ENCODE peak calls at places on chromosomes 7 and 10, in four cellular contexts. One of them, this sample, is unnamed.

GRCh38 chr7:38502289-38502688 is 128.9 kb downstream of the AMPH start:
- DNase-seq in cardiac muscle cell: no peak
- DNase-seq in adrenal gland: no peak
- DNase-seq in upper lobe of right lung: no peak
- DNase-seq in this sample: no peak

GRCh38 chr7:129644634-129645230 is 33.2 kb downstream of the NRF1 start:
- DNase-seq in cardiac muscle cell: peak; percentile 51
- DNase-seq in adrenal gland: no peak
- DNase-seq in upper lobe of right lung: no peak
- DNase-seq in this sample: no peak

GRCh38 chr10:68330852-68331454 is 911 bp upstream of the HNRNPH3 start:
- DNase-seq in cardiac muscle cell: no peak
- DNase-seq in adrenal gland: peak; percentile 68
- DNase-seq in upper lobe of right lung: no peak
- DNase-seq in this sample: peak; percentile 17

GRCh38 chr7:94698275-94698674 is 42.3 kb upstream of the SGCE start:
- DNase-seq in cardiac muscle cell: no peak
- DNase-seq in adrenal gland: peak; percentile 8
- DNase-seq in upper lobe of right lung: no peak
- DNase-seq in this sample: no peak

GRCh38 chr10:48608279-48608681 is 3.4 kb upstream of the ARHGAP22 start:
- DNase-seq in cardiac muscle cell: peak; percentile 50
- DNase-seq in adrenal gland: peak; percentile 47
- DNase-seq in upper lobe of right lung: no peak
- DNase-seq in this sample: peak; percentile 42

GRCh38 chr10:77296534-77297369 is 340.9 kb downstream of the KCNMA1 start:
- DNase-seq in cardiac muscle cell: no peak
- DNase-seq in adrenal gland: no peak
- DNase-seq in upper lobe of right lung: no peak
- DNase-seq in this sample: no peak

GRCh38 chr7:71457881-71458590 is 326.1 kb downstream of the GALNT17 start:
- DNase-seq in cardiac muscle cell: no peak
- DNase-seq in adrenal gland: no peak
- DNase-seq in upper lobe of right lung: no peak
- DNase-seq in this sample: no peak

GRCh38 chr10:104380336-104380735 is 26.7 kb downstream of the CFAP58 start:
- DNase-seq in cardiac muscle cell: no peak
- DNase-seq in adrenal gland: no peak
- DNase-seq in upper lobe of right lung: no peak
- DNase-seq in this sample: no peak

GRCh38 chr7:79176859-79177477 is 276.5 kb downstream of the MAGI2 start:
- DNase-seq in cardiac muscle cell: peak; percentile 55
- DNase-seq in adrenal gland: peak; percentile 29
- DNase-seq in upper lobe of right lung: no peak
- DNase-seq in this sample: no peak

GRCh38 chr10:22475527-22475856 is 130.2 kb downstream of the SPAG6 start:
- DNase-seq in cardiac muscle cell: no peak
- DNase-seq in adrenal gland: no peak
- DNase-seq in upper lobe of right lung: no peak
- DNase-seq in this sample: no peak

GRCh38 chr7:38903057-38903456 is 5.9 kb downstream of the VPS41 start:
- DNase-seq in cardiac muscle cell: no peak
- DNase-seq in adrenal gland: no peak
- DNase-seq in upper lobe of right lung: no peak
- DNase-seq in this sample: no peak

GRCh38 chr7:106041140-106041717 is 70.9 kb downstream of the SYPL1 start:
- DNase-seq in cardiac muscle cell: peak; percentile 65
- DNase-seq in adrenal gland: peak; percentile 47
- DNase-seq in upper lobe of right lung: no peak
- DNase-seq in this sample: peak; percentile 43

GRCh38 chr7:5296627-5297226 is 14.0 kb downstream of the SLC29A4 start:
- DNase-seq in cardiac muscle cell: peak; percentile 67
- DNase-seq in adrenal gland: no peak
- DNase-seq in upper lobe of right lung: no peak
- DNase-seq in this sample: no peak

GRCh38 chr10:44851413-44851812 is 59.7 kb upstream of the TMEM72 start:
- DNase-seq in cardiac muscle cell: no peak
- DNase-seq in adrenal gland: no peak
- DNase-seq in upper lobe of right lung: no peak
- DNase-seq in this sample: no peak

GRCh38 chr10:3008518-3009195 is 58.7 kb upstream of the PFKP start:
- DNase-seq in cardiac muscle cell: no peak
- DNase-seq in adrenal gland: no peak
- DNase-seq in upper lobe of right lung: no peak
- DNase-seq in this sample: no peak

GRCh38 chr7:13240349-13240748 is 552.9 kb downstream of the ARL4A start:
- DNase-seq in cardiac muscle cell: no peak
- DNase-seq in adrenal gland: no peak
- DNase-seq in upper lobe of right lung: no peak
- DNase-seq in this sample: peak; percentile 51

GRCh38 chr7:84069036-84069435 is 125.6 kb downstream of the SEMA3A start:
- DNase-seq in cardiac muscle cell: no peak
- DNase-seq in adrenal gland: no peak
- DNase-seq in upper lobe of right lung: no peak
- DNase-seq in this sample: no peak

GRCh38 chr7:26857534-26858228 is 6.7 kb downstream of the SKAP2 start:
- DNase-seq in cardiac muscle cell: peak; percentile 16
- DNase-seq in adrenal gland: peak; percentile 65
- DNase-seq in upper lobe of right lung: no peak
- DNase-seq in this sample: peak; percentile 50

GRCh38 chr7:21142081-21142480 is 285.8 kb upstream of the SP4 start:
- DNase-seq in cardiac muscle cell: no peak
- DNase-seq in adrenal gland: no peak
- DNase-seq in upper lobe of right lung: no peak
- DNase-seq in this sample: no peak

GRCh38 chr7:43152696-43153095 is 40.2 kb downstream of the HECW1 start:
- DNase-seq in cardiac muscle cell: no peak
- DNase-seq in adrenal gland: no peak
- DNase-seq in upper lobe of right lung: no peak
- DNase-seq in this sample: no peak

GRCh38 chr7:19026888-19027287 is 90.5 kb downstream of the TWIST1 start:
- DNase-seq in cardiac muscle cell: no peak
- DNase-seq in adrenal gland: no peak
- DNase-seq in upper lobe of right lung: no peak
- DNase-seq in this sample: no peak

GRCh38 chr7:111841596-111842209 is 279.4 kb upstream of the IMMP2L start:
- DNase-seq in cardiac muscle cell: no peak
- DNase-seq in adrenal gland: no peak
- DNase-seq in upper lobe of right lung: no peak
- DNase-seq in this sample: no peak

GRCh38 chr10:77392236-77392721 is 245.3 kb downstream of the KCNMA1 start:
- DNase-seq in cardiac muscle cell: no peak
- DNase-seq in adrenal gland: no peak
- DNase-seq in upper lobe of right lung: no peak
- DNase-seq in this sample: peak; percentile 62

GRCh38 chr10:60048146-60048545 is 141.8 kb upstream of the CCDC6 start:
- DNase-seq in cardiac muscle cell: peak; percentile 66
- DNase-seq in adrenal gland: peak; percentile 31
- DNase-seq in upper lobe of right lung: no peak
- DNase-seq in this sample: peak; percentile 1

GRCh38 chr7:155371884-155372781 is 74.5 kb downstream of the INSIG1 start:
- DNase-seq in cardiac muscle cell: no peak
- DNase-seq in adrenal gland: no peak
- DNase-seq in upper lobe of right lung: peak; percentile 70
- DNase-seq in this sample: no peak

GRCh38 chr7:41873781-41874180 is 170.9 kb upstream of the INHBA start:
- DNase-seq in cardiac muscle cell: no peak
- DNase-seq in adrenal gland: no peak
- DNase-seq in upper lobe of right lung: no peak
- DNase-seq in this sample: no peak

GRCh38 chr7:158458716-158459282 is 128.8 kb downstream of the PTPRN2 start:
- DNase-seq in cardiac muscle cell: no peak
- DNase-seq in adrenal gland: no peak
- DNase-seq in upper lobe of right lung: no peak
- DNase-seq in this sample: no peak

GRCh38 chr7:36711256-36711655 is 13.0 kb downstream of the AOAH start:
- DNase-seq in cardiac muscle cell: no peak
- DNase-seq in adrenal gland: no peak
- DNase-seq in upper lobe of right lung: no peak
- DNase-seq in this sample: no peak

GRCh38 chr10:115975031-115975430 is 298.0 kb downstream of the GFRA1 start:
- DNase-seq in cardiac muscle cell: no peak
- DNase-seq in adrenal gland: no peak
- DNase-seq in upper lobe of right lung: no peak
- DNase-seq in this sample: no peak

GRCh38 chr7:94492601-94493000 is 17.0 kb upstream of the CASD1 start:
- DNase-seq in cardiac muscle cell: no peak
- DNase-seq in adrenal gland: no peak
- DNase-seq in upper lobe of right lung: no peak
- DNase-seq in this sample: no peak

GRCh38 chr7:91915401-91916067 is 25.1 kb upstream of the AKAP9 start:
- DNase-seq in cardiac muscle cell: no peak
- DNase-seq in adrenal gland: no peak
- DNase-seq in upper lobe of right lung: no peak
- DNase-seq in this sample: no peak

GRCh38 chr10:61757525-61758397 is 95.0 kb downstream of the CABCOCO1 start:
- DNase-seq in cardiac muscle cell: no peak
- DNase-seq in adrenal gland: no peak
- DNase-seq in upper lobe of right lung: no peak
- DNase-seq in this sample: peak; percentile 32

GRCh38 chr7:85054306-85054705 is 132.6 kb downstream of the SEMA3D start:
- DNase-seq in cardiac muscle cell: no peak
- DNase-seq in adrenal gland: no peak
- DNase-seq in upper lobe of right lung: no peak
- DNase-seq in this sample: no peak

GRCh38 chr7:114740095-114740494 is 181.8 kb upstream of the MDFIC start:
- DNase-seq in cardiac muscle cell: peak; percentile 12
- DNase-seq in adrenal gland: no peak
- DNase-seq in upper lobe of right lung: no peak
- DNase-seq in this sample: no peak

GRCh38 chr10:127937069-127937468 is 30.2 kb downstream of the PTPRE start:
- DNase-seq in cardiac muscle cell: no peak
- DNase-seq in adrenal gland: no peak
- DNase-seq in upper lobe of right lung: no peak
- DNase-seq in this sample: no peak

GRCh38 chr7:158710651-158711102 is 6.1 kb upstream of the NCAPG2 start:
- DNase-seq in cardiac muscle cell: no peak
- DNase-seq in adrenal gland: no peak
- DNase-seq in upper lobe of right lung: no peak
- DNase-seq in this sample: peak; percentile 14

GRCh38 chr7:46145412-46145811 is 224.3 kb upstream of the IGFBP3 start:
- DNase-seq in cardiac muscle cell: peak; percentile 67
- DNase-seq in adrenal gland: peak; percentile 25
- DNase-seq in upper lobe of right lung: no peak
- DNase-seq in this sample: peak; percentile 95

GRCh38 chr7:1765336-1765735 is 95.3 kb downstream of the ELFN1 start:
- DNase-seq in cardiac muscle cell: no peak
- DNase-seq in adrenal gland: no peak
- DNase-seq in upper lobe of right lung: peak; percentile 23
- DNase-seq in this sample: no peak

GRCh38 chr7:1768835-1769234 is 98.8 kb downstream of the ELFN1 start:
- DNase-seq in cardiac muscle cell: no peak
- DNase-seq in adrenal gland: no peak
- DNase-seq in upper lobe of right lung: no peak
- DNase-seq in this sample: no peak

GRCh38 chr7:1769286-1770200 is 99.5 kb downstream of the ELFN1 start:
- DNase-seq in cardiac muscle cell: no peak
- DNase-seq in adrenal gland: no peak
- DNase-seq in upper lobe of right lung: no peak
- DNase-seq in this sample: no peak

GRCh38 chr7:1770331-1770730 is 100.3 kb downstream of the ELFN1 start:
- DNase-seq in cardiac muscle cell: no peak
- DNase-seq in adrenal gland: no peak
- DNase-seq in upper lobe of right lung: no peak
- DNase-seq in this sample: no peak

GRCh38 chr7:1767524-1767923 is 97.4 kb downstream of the ELFN1 start:
- DNase-seq in cardiac muscle cell: peak; percentile 42
- DNase-seq in adrenal gland: no peak
- DNase-seq in upper lobe of right lung: no peak
- DNase-seq in this sample: no peak
- H3K4me3 ChIP-seq in cardiac muscle cell: no peak overlapping the region
- H3K4me3 ChIP-seq in adrenal gland: no peak overlapping the region
- H3K4me3 ChIP-seq in upper lobe of right lung: no peak overlapping the region
- H3K4me3 ChIP-seq in this sample: no peak overlapping the region

GRCh38 chr7:142822714-142823113 is 32.2 kb upstream of the EPHB6 start:
- DNase-seq in cardiac muscle cell: no peak
- DNase-seq in adrenal gland: no peak
- DNase-seq in upper lobe of right lung: no peak
- DNase-seq in this sample: no peak
- H3K27me3 ChIP-seq in cardiac muscle cell: no peaks in the 10 kb centered on the region
- H3K27me3 ChIP-seq in adrenal gland: no peaks in the 10 kb centered on the region
- H3K27me3 ChIP-seq in upper lobe of right lung: peaks cover 5% of the 10 kb centered on the region
- H3K27me3 ChIP-seq in this sample: peaks cover 5% of the 10 kb centered on the region

DNA sequence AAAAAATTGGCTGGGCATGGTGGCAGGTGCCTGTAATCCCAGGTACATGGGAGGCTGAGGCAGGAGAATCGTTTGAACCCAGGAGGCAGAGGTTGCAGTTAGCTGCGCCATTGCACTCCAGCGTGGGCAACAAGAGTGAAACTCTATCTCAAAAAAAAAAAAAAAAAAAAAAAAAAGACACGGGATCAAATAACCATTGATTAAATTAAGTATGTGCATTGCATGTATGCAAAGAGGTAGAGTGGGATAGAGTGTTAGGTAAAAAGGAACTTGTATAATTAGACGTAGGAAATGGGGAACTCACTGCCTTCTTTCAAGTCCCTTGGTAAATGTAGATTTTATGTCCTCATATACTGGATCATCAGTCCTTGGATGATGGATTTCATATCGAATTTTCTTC is 13.1 kb downstream of the VCL start:
- DNase-seq in cardiac muscle cell: no peak
- DNase-seq in adrenal gland: no peak
- DNase-seq in upper lobe of right lung: no peak
- DNase-seq in this sample: no peak
- H3K4me3 ChIP-seq in cardiac muscle cell: no peak overlapping the region
- H3K4me3 ChIP-seq in adrenal gland: no peak overlapping the region
- H3K4me3 ChIP-seq in upper lobe of right lung: no peak overlapping the region
- H3K4me3 ChIP-seq in this sample: no peak overlapping the region

GRCh38 chr10:71401056-71401455 is 4.3 kb downstream of the CDH23 start:
- DNase-seq in cardiac muscle cell: no peak
- DNase-seq in adrenal gland: no peak
- DNase-seq in upper lobe of right lung: peak; percentile 22
- DNase-seq in this sample: no peak
- H3K27me3 ChIP-seq in cardiac muscle cell: peaks cover 43% of the 10 kb centered on the region
- H3K27me3 ChIP-seq in adrenal gland: peaks cover 25% of the 10 kb centered on the region
- H3K27me3 ChIP-seq in upper lobe of right lung: peaks cover 41% of the 10 kb centered on the region
- H3K27me3 ChIP-seq in this sample: peaks cover 23% of the 10 kb centered on the region

This sample was measured in MG63.